ENCODE peak calls at places on chromosome 15, in six cellular contexts. X is neuronal stem cell, V is H9, U is IMR-90, D is mesenchymal stem cell, E is H1. C is an unnamed sample.

GRCh38 chr15:101583284-101583683 is 68.9 kb downstream of the TM2D3 start:
- DNase-seq in X (no peak), V (no peak), U (no peak), D (no peak), E (no peak), C (no peak)

GRCh38 chr15:92595506-92596337 is 59.9 kb downstream of the FAM174B start:
- DNase-seq in X (no peak), V (no peak), U (no peak), D (no peak), E (no peak), C (no peak)

GRCh38 chr15:22878103-22878502 is 39.6 kb downstream of the NIPA2 start:
- DNase-seq in X (no peak), V (no peak), U (no peak), D (no peak), E (no peak), C (no peak)

GRCh38 chr15:83694538-83694937 is 40.6 kb downstream of the ADAMTSL3 start:
- DNase-seq in X (no peak), V (no peak), U (no peak), D (peak), E (no peak), C (peak)

GRCh38 chr15:45943255-45943654 is 308.4 kb downstream of the SQOR start:
- DNase-seq in X (no peak), V (no peak), U (no peak), D (no peak), E (no peak), C (no peak)

GRCh38 chr15:38627684-38628277 is 63.2 kb upstream of the RASGRP1 start:
- DNase-seq in X (no peak), V (no peak), U (no peak), D (no peak), E (no peak), C (no peak)

GRCh38 chr15:78316211-78317077 is 17.0 kb upstream of the SKIC8 start:
- DNase-seq in X (no peak), V (peak), U (no peak), D (no peak), E (no peak), C (no peak)

GRCh38 chr15:90981681-90982080 is 12.7 kb downstream of the PRC1 start:
- DNase-seq in X (no peak), V (no peak), U (no peak), D (no peak), E (no peak), C (no peak)

GRCh38 chr15:60390931-60391501 is 6.8 kb downstream of the ANXA2 start:
- DNase-seq in X (peak), V (peak), U (peak), D (peak), E (no peak), C (peak)

GRCh38 chr15:58454950-58455401 is 23.2 kb downstream of the LIPC start:
- DNase-seq in X (no peak), V (no peak), U (no peak), D (no peak), E (no peak), C (no peak)

GRCh38 chr15:27408428-27408827 is 437.4 kb downstream of the GABRG3 start:
- DNase-seq in X (no peak), V (no peak), U (no peak), D (no peak), E (no peak), C (no peak)

GRCh38 chr15:89171136-89172072 is 50.0 kb downstream of the RLBP1 start:
- DNase-seq in X (peak), V (peak), U (peak), D (peak), E (peak), C (peak)

GRCh38 chr15:51390239-51390931 is 48.9 kb downstream of the GLDN start:
- DNase-seq in X (no peak), V (no peak), U (no peak), D (no peak), E (no peak), C (no peak)
- H2BK5ac ChIP-seq in X (no peak), V (no peak), U (no peak), D (no peak), E (no peak), C (no peak)

DNA sequence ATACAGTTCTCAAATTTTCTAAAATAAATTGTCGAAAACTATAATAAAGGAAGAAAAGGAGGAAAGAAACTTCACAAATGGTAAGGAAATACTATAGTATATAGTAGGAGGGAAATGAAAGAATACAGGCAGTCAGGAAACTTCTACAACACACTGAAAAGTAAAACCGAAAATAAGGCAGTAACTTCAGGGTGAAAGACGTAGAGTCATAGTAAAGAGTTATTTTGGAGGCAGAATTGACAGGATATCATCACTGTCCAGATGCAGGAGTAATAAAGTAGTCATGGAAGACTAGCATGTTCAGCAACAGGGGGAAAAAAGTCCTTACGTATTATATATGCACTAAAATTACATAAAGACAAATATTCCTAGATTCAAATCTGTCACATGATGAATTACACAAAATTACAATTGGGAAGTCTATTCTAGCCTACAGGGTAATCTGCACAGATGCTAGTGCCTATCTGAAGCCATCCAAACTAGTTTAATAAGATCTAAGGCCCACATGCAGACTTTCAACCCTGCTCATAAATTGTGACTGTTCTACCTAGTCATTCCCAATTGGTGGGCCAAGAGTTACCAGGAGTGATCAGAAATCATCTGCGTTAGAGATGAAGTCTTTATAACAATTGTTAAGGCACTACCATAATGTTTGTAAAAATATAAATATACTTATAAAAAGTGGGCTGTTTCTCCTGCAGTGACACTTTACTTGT is 14.0 kb downstream of the VPS13C start:
- DNase-seq in X (no peak), V (no peak), U (no peak), D (no peak), E (no peak), C (no peak)
- H2AFZ ChIP-seq in X (no peak), V (no peak), U (no peak), D (no peak), E (no peak), C (no peak)

GRCh38 chr15:56243774-56244236 is at the start of gene RFX7:
- DNase-seq in X (peak), V (peak), U (peak), D (peak), E (no peak), C (peak)

GRCh38 chr15:56243117-56243773 is 434 bp downstream of the RFX7 start:
- DNase-seq in X (peak), V (peak), U (peak), D (peak), E (no peak), C (peak)

GRCh38 chr15:56244237-56244810 is 645 bp upstream of the RFX7 start:
- DNase-seq in X (peak), V (peak), U (peak), D (peak), E (no peak), C (no peak)

GRCh38 chr15:56245871-56246814 is 2.5 kb upstream of the RFX7 start:
- DNase-seq in X (peak), V (peak), U (peak), D (peak), E (no peak), C (peak)

GRCh38 chr15:56244811-56245576 is 1.3 kb upstream of the RFX7 start:
- DNase-seq in X (no peak), V (peak), U (no peak), D (no peak), E (no peak), C (no peak)
- H2BK5ac ChIP-seq in X (peak), V (no peak), U (peak), D (no peak), E (peak), C (no peak)

DNA sequence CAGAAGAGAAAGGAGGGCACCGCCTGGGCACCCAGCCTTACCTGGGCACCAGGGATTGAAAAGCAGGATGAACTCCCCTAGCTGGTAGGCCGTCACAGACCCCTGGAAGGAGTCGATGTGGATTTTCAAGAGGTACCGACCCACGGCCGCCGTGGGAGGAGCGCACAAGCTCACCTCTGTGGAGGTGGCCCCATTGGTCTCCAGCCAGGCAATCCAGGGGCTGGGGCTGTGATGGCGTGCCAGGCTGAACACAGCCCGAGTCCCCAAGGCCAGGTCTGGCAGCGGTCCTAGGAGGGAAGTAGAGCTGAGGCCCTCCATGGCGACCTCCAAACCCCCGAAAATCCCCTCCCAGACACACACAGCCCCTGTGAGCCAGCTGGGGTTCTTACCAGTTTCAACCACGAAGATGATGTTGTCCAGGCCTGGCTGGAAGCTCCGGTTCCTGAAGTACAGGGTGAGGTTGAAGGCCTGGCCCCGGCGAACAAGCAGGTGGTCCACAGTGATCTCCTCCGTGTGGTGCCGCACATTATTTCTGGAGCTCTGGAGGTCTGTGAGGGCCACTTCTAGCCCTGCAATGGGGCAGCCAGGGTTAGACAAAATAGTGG is 6.6 kb downstream of the TGM5 start:
- DNase-seq in X (no peak), V (no peak), U (no peak), D (no peak), E (no peak), C (no peak)
- H2AFZ ChIP-seq in X (no peak), V (no peak), U (no peak), D (no peak), E (no peak), C (no peak)

DNA sequence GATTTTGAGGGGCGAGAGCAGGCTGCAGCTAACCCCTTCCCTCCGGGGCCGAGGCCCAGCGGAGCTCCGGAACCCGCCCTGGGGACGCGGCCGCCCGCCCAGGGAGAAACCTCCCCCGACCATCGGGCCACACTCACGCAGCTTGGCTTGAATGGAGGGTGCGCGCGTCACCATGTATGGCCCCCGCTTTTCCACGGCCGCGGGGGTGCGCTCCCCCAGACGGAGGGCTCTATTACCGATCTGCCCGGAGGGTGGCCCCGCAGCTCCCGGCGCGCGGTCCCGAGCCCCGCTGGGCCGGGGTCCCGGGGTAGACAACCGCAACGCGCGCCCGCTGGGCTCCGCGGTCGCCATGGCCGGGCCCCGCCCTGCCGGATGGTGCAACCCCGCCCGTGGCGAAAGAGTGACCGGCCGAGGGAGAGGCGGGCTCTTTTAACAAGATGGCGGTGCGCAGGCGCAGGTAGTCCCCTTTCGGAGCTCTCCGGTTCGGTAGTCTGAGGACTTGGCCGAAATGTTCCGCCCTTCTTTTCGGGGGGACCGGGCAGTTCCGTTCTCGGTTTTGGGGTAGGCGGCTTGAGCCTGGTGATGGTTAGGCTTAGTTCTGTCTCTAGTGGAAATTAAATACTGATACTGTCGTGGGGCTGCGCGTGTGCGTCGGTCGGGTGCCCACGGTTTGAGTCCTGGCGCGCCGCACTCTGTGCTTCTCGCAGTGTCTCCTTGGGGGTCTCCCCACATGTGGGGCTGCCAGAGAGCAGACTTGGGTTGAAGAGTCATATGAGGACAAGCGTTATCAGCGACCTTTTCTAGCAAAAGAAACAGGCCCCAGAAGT is at the start of gene FAM219B:
- DNase-seq in X (peak), V (peak), U (peak), D (peak), E (no peak), C (peak)
- H2BK5ac ChIP-seq in X (peak), V (no peak), U (peak), D (peak), E (peak), C (peak)

C was measured in trophoblast cell.